ENCODE peak calls at places on chromosome 12, in four cellular contexts. H is spleen, B is HepG2, V is transverse colon. M is an unnamed sample. For H3K4me1 and H3K9me3, the result is how much of the 10 kb centered on the place peaks cover.

GRCh38 chr12:130463259-130463658 is 125.6 kb downstream of the PIWIL1 start:
- DNase-seq in H (no peak), B (no peak), V (no peak), M (no peak)

GRCh38 chr12:26150737-26151450 is 26.1 kb upstream of the BHLHE41 start:
- DNase-seq in H (no peak), B (no peak), V (no peak), M (no peak)

GRCh38 chr12:101852998-101853397 is 22.2 kb upstream of the GNPTAB start:
- DNase-seq in H (no peak), B (no peak), V (no peak), M (no peak)

GRCh38 chr12:127149226-127149964 is 1117.6 kb upstream of the TMEM132C start:
- DNase-seq in H (no peak), B (no peak), V (no peak), M (no peak)

GRCh38 chr12:47812797-47813490 is 6.8 kb downstream of the HDAC7 start:
- DNase-seq in H (peak), B (peak), V (peak), M (peak)

GRCh38 chr12:78004451-78005093 is 173.9 kb downstream of the NAV3 start:
- DNase-seq in H (no peak), B (no peak), V (no peak), M (no peak)

GRCh38 chr12:3869860-3870259 is 3.3 kb downstream of the PARP11 start:
- DNase-seq in H (no peak), B (no peak), V (no peak), M (peak)

GRCh38 chr12:28993720-28994119 is 155.4 kb upstream of the FAR2 start:
- DNase-seq in H (no peak), B (no peak), V (no peak), M (no peak)

GRCh38 chr12:26271889-26272492 is 76.6 kb downstream of the SSPN start:
- DNase-seq in H (peak), B (no peak), V (peak), M (peak)

GRCh38 chr12:39224971-39225370 is 217.9 kb downstream of the KIF21A start:
- DNase-seq in H (no peak), B (no peak), V (no peak), M (no peak)

GRCh38 chr12:23893611-23894010 is 55.9 kb downstream of the SOX5 start:
- DNase-seq in H (no peak), B (no peak), V (no peak), M (no peak)

GRCh38 chr12:78143717-78144116 is 313.0 kb downstream of the NAV3 start:
- DNase-seq in H (no peak), B (no peak), V (no peak), M (no peak)

GRCh38 chr12:84480803-84481202 is 431.8 kb downstream of the SLC6A15 start:
- DNase-seq in H (no peak), B (no peak), V (no peak), M (no peak)

GRCh38 chr12:68373836-68374314 is 41.7 kb upstream of the MDM1 start:
- DNase-seq in H (no peak), B (no peak), V (no peak), M (no peak)

GRCh38 chr12:1840981-1841425 is 20.6 kb downstream of the LRTM2 start:
- DNase-seq in H (peak), B (no peak), V (no peak), M (no peak)

GRCh38 chr12:51953925-51954324 is 2.4 kb downstream of the ACVR1B start:
- DNase-seq in H (no peak), B (no peak), V (no peak), M (peak)

GRCh38 chr12:51955702-51956101 is 4.2 kb downstream of the ACVR1B start:
- DNase-seq in H (no peak), B (no peak), V (no peak), M (no peak)

GRCh38 chr12:51951843-51952722 is 584 bp downstream of the ACVR1B start:
- DNase-seq in H (peak), B (no peak), V (peak), M (peak)

GRCh38 chr12:51953011-51953568 is 1.6 kb downstream of the ACVR1B start:
- DNase-seq in H (no peak), B (no peak), V (no peak), M (peak)

GRCh38 chr12:51954465-51955361 is 3.2 kb downstream of the ACVR1B start:
- DNase-seq in H (no peak), B (peak), V (peak), M (no peak)
- H3K4me1 ChIP-seq in H (under half), B (half or more), V (under half), M (under half)

DNA sequence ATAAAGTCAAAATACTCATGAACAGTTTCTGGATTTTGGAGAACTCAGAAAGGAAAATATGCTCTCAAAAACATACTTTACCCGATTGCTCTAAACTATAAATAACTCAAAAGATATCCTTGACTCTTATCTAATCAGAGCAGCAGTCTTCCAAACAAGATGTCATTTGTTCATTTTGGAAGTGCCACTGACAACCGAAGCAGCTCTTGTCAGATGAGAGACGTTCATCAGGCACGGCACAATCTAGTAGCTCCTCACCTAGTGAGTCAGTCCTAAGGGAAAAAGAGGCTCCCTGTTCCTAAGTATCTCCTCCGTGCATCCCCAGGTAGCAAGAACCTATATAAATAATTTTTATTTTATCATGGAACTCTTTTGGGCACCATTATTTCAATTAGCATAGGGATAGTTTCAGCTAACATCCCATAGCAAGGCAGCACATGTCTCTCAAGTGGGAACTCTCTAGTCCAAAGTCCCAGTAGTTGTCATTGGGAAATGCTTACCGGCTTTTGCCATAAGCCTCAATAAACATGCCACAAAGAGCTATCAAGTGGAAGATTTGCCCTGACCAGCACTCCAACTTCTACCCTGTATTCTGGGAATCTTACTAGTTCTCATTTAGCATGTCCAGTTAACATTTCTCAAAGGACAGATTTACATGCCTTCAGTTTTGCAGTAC is 14.1 kb upstream of the TMEM263 start:
- DNase-seq in H (no peak), B (peak), V (no peak), M (no peak)
- TF ChIP-seq POLR2AphosphoS5 in H (no peak), B (no peak), V (no peak), M (no peak)

DNA sequence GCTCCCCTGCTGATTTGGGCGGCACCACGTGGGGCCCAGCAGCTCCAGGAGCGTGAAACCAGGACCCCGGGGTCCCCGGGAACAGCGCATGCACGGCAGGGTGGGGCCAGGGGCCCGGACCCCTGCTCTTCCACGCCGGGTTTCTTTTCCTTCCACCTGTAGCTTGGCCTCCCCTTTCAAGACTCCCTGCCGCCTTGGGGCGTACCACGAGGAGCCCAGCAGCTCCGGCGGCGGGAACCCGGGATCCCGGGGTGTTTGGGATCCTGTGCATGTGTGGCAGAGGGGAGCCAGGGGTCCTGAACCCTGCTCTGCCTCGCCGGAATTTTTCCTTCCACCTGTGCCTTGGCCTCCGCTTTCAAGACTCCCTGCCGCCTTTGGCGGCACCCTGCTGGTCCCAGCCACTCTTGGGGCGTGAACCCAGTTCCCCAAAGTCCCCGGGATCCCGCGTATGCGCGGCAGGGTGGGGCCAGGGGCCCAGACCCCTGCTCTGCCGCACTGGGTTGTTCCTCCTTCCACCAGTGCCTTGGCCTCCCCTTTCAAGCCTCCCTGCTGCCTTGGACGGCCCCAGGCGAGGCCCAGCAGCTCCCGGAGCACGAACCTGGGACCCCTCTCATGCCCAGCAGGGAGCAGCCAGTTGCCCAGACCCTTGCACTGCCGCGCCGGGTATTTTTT is 322.7 kb downstream of the ALG10 start:
- DNase-seq in H (no peak), B (no peak), V (no peak), M (no peak)
- H3K9me3 ChIP-seq in H (under half), B (under half), V (under half), M (under half)

GRCh38 chr12:97474987-97475386 is 12.4 kb downstream of the RMST start:
- DNase-seq in H (no peak), B (no peak), V (no peak), M (no peak)

GRCh38 chr12:97476255-97476654 is 13.7 kb downstream of the RMST start:
- DNase-seq in H (no peak), B (no peak), V (no peak), M (no peak)

GRCh38 chr12:97471194-97471593 is 8.6 kb downstream of the RMST start:
- DNase-seq in H (no peak), B (no peak), V (no peak), M (no peak)
- H3K4me1 ChIP-seq in H (under half), B (under half), V (under half), M (under half)

GRCh38 chr12:10722905-10723866 is at the start of gene YBX3:
- DNase-seq in H (peak), B (peak), V (peak), M (peak)
- TF ChIP-seq POLR2AphosphoS5 in H (peak), B (peak), V (peak), M (peak)

DNA sequence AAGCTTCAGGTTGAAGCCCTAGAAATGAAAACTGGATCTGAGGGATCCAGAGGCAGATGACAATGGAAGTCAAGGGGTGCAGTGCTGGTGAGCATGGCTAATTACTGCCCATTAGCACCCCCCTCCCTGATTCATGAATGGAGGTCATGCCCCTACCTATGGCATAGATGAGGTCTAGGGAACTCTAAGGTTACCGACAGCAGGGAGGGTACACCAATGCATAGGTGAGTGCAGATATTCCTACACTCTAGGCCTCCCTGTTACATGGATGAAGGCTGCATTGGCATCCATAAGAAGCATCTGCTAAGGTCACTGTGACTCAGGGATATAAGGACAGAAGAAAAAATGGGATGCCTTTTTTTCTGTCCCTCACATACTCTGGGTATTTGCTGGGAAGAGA is 147.3 kb downstream of the CCDC59 start:
- DNase-seq in H (no peak), B (no peak), V (no peak), M (no peak)
- H3K9me3 ChIP-seq in H (under half), B (half or more), V (under half), M (under half)

M was measured in endothelial cell of umbilical vein.